ENCODE peak calls at places on chromosomes 11 and 22, in five cellular contexts. G is spleen, O is transverse colon, D is breast epithelium, Y is HCT116. L is an unnamed sample. For H3K4me1, the result is how much of the 10 kb centered on the place peaks cover.

GRCh38 chr11:36196476-36197099 is 92.6 kb downstream of the COMMD9 start:
- DNase-seq in G (no peak), O (no peak), D (no peak), Y (no peak), L (no peak)

GRCh38 chr22:37465721-37466120 is 20.5 kb downstream of the MFNG start:
- DNase-seq in G (no peak), O (no peak), D (no peak), Y (no peak), L (no peak)

GRCh38 chr11:28835790-28836189 is 727.6 kb downstream of the METTL15 start:
- DNase-seq in G (no peak), O (no peak), D (no peak), Y (no peak), L (no peak)

GRCh38 chr11:65932558-65932919 is 12.7 kb upstream of the TSGA10IP start:
- DNase-seq in G (no peak), O (no peak), D (no peak), Y (no peak), L (no peak)

GRCh38 chr11:121443688-121444275 is 8.3 kb upstream of the SORL1 start:
- DNase-seq in G (no peak), O (no peak), D (no peak), Y (no peak), L (no peak)

GRCh38 chr22:31036671-31037550 is 44.2 kb upstream of the SMTN start:
- DNase-seq in G (no peak), O (peak), D (peak), Y (no peak), L (no peak)

GRCh38 chr11:113014262-113014661 is 53.0 kb downstream of the NCAM1 start:
- DNase-seq in G (no peak), O (no peak), D (no peak), Y (no peak), L (no peak)

GRCh38 chr22:19875061-19875530 is 20.4 kb upstream of the GNB1L start:
- DNase-seq in G (peak), O (no peak), D (no peak), Y (no peak), L (no peak)

GRCh38 chr11:95715777-95716241 is 73.8 kb downstream of the FAM76B start:
- DNase-seq in G (no peak), O (no peak), D (peak), Y (no peak), L (no peak)

GRCh38 chr11:44952082-44952481 is 1.4 kb upstream of the TP53I11 start:
- DNase-seq in G (no peak), O (peak), D (no peak), Y (no peak), L (no peak)

GRCh38 chr11:57530215-57530595 is 349 bp downstream of the TIMM10 start:
- DNase-seq in G (peak), O (peak), D (no peak), Y (no peak), L (no peak)

GRCh38 chr11:130585545-130585944 is 137.1 kb downstream of the ADAMTS15 start:
- DNase-seq in G (no peak), O (no peak), D (no peak), Y (no peak), L (no peak)

GRCh38 chr22:20268350-20269012 is 363 bp upstream of the RTN4R start:
- DNase-seq in G (peak), O (peak), D (no peak), Y (peak), L (no peak)

GRCh38 chr22:22371031-22371541 is 126.5 kb downstream of the VPREB1 start:
- DNase-seq in G (no peak), O (no peak), D (no peak), Y (no peak), L (no peak)

GRCh38 chr11:107623183-107623582 is 32.2 kb downstream of the ELMOD1 start:
- DNase-seq in G (no peak), O (no peak), D (no peak), Y (no peak), L (no peak)

GRCh38 chr11:72478596-72479143 is 44.3 kb upstream of the CLPB start:
- DNase-seq in G (no peak), O (no peak), D (no peak), Y (no peak), L (no peak)

GRCh38 chr11:61148016-61148640 is 13.1 kb downstream of the VPS37C start:
- DNase-seq in G (peak), O (no peak), D (no peak), Y (no peak), L (no peak)

GRCh38 chr22:43205261-43205691 is 18.3 kb upstream of the TTLL12 start:
- DNase-seq in G (no peak), O (no peak), D (no peak), Y (no peak), L (no peak)

GRCh38 chr11:105211806-105212531 is 72.4 kb upstream of the CARD18 start:
- DNase-seq in G (no peak), O (no peak), D (no peak), Y (no peak), L (no peak)

GRCh38 chr22:22997262-22997898 is 72.9 kb upstream of the GNAZ start:
- DNase-seq in G (no peak), O (no peak), D (no peak), Y (no peak), L (no peak)

GRCh38 chr11:61509058-61510029 is 795 bp downstream of the LRRC10B start:
- DNase-seq in G (peak), O (peak), D (peak), Y (peak), L (no peak)

GRCh38 chr11:61974766-61975631 is 7.6 kb upstream of the FTH1 start:
- DNase-seq in G (peak), O (peak), D (peak), Y (no peak), L (no peak)

GRCh38 chr22:43273902-43274484 is 69.2 kb downstream of the SCUBE1 start:
- DNase-seq in G (no peak), O (no peak), D (no peak), Y (peak), L (no peak)

GRCh38 chr22:38706101-38706884 is 549 bp downstream of the GTPBP1 start:
- DNase-seq in G (no peak), O (peak), D (peak), Y (no peak), L (no peak)

GRCh38 chr11:46006418-46007070 is 84.1 kb downstream of the LARGE2 start:
- DNase-seq in G (no peak), O (no peak), D (no peak), Y (peak), L (no peak)
- TF ChIP-seq POLR2AphosphoS5 in G (no peak), O (no peak), D (no peak), Y (no peak), L (peak)

DNA sequence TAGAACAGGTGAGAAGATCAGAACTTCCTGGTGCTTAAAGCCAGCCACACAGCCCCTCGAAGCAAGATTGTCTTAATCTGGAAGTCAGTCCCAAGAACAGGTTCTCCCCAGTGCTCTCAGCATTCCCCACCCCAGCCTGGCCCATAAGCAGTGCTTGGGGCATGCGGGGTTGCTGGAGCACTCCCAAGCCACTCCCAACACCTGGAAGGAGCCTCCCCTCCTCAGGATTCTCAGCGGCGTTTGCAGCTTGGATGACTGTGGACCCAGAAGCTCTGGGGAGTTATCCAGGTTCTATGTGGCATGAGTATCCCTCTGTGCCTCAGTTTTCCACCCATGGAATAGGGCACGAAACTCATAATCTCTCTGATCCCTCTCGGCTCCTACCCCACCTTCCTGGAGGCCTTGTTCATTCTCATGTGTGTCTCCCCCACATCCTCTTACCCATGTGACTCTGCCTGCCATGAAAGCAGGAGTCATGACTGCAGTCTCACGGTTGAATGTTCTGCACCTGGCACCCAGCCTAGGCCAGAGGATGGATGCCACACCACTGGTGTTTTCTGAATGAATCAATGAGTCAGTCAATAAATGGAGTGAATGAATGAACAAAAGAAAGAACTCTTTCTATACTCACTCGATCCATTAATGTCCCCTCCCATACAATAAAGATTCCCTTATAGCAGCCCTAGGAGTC is 33.4 kb upstream of the WNT7B start:
- DNase-seq in G (peak), O (no peak), D (no peak), Y (no peak), L (no peak)
- H3K4me1 ChIP-seq in G (under half), O (under half), D (under half), Y (under half), L (half or more)

GRCh38 chr11:111542606-111543275 is 2.2 kb downstream of the LAYN start:
- DNase-seq in G (no peak), O (no peak), D (no peak), Y (no peak), L (no peak)

GRCh38 chr11:111539426-111540113 is 950 bp upstream of the LAYN start:
- DNase-seq in G (no peak), O (no peak), D (no peak), Y (no peak), L (no peak)

GRCh38 chr11:111541209-111542061 is 915 bp downstream of the LAYN start:
- DNase-seq in G (peak), O (peak), D (peak), Y (no peak), L (no peak)

GRCh38 chr11:111540114-111540920 is at the start of gene LAYN:
- DNase-seq in G (peak), O (peak), D (peak), Y (no peak), L (no peak)

DNA sequence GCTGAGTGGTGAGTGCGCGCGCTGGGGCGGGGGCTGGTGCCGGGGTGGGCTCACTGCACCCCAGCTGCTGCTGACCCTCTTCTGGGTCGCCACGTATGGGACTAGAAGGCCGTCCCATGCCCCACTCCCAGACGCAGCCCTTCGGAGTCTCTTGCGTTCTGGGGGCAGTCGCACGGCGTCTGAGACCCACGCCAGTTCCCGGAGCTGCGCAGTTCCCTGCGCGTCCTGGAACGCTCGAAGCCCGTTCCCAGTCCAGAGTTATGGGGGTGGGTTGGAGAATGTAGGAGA is 345 bp downstream of the LAYN start:
- DNase-seq in G (no peak), O (no peak), D (no peak), Y (no peak), L (no peak)
- H3K4me3 ChIP-seq in G (peak), O (peak), D (peak), Y (no peak), L (peak)

DNA sequence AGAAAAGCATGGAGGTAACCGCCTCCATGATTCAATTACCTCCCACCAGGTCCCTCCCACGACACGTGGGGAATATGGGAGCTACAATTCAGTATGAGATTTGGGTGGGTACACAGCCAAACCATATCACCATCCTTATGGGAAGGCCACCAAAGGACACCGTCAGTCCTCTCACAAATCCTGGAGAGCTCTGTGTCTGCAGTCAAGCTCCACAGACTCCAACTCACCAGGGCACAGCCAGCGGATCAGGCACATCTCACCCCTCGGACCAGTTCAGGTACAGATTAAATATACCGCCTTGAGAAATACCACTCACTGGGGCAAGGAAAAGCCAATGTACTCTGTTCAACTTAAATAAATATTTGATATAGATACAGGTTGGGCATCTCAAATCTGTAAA is 100.3 kb downstream of the MICAL3 start:
- DNase-seq in G (no peak), O (no peak), D (no peak), Y (no peak), L (no peak)
- TF ChIP-seq POLR2AphosphoS5 in G (no peak), O (no peak), D (no peak), Y (no peak), L (no peak)

GRCh38 chr11:1774886-1775285 is 11.2 kb upstream of the CTSD start:
- DNase-seq in G (peak), O (no peak), D (no peak), Y (no peak), L (no peak)

GRCh38 chr11:1771700-1772099 is 8.0 kb upstream of the CTSD start:
- DNase-seq in G (peak), O (peak), D (no peak), Y (no peak), L (no peak)

GRCh38 chr11:1773711-1774550 is 10.2 kb upstream of the CTSD start:
- DNase-seq in G (peak), O (no peak), D (no peak), Y (no peak), L (no peak)

GRCh38 chr11:1772270-1773130 is 8.8 kb upstream of the CTSD start:
- DNase-seq in G (peak), O (peak), D (no peak), Y (peak), L (no peak)

DNA sequence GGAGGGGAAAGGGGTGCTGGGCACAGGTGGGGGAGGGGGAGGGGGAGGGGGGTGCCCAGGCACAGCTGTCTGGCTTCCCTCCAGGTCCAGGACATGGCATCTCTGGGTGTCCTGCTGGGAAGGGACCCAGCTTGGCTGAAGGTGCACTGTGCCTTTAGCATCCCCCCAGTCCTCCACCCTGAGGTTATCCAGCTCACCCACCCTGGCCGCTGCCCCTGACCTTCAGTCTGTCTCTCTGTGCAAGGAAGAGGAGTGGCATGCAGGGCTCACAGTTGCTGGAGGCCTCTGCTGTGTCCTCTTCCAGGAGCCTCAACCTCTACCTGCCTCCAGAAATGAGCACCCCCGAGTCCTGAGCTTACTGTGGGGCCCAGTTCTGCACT is 9.4 kb upstream of the CTSD start:
- DNase-seq in G (peak), O (peak), D (no peak), Y (no peak), L (no peak)
- H3K4me1 ChIP-seq in G (under half), O (under half), D (under half), Y (under half), L (half or more)

L was measured in vagina.